ENCODE peak calls at places on chromosomes 13 and 19, in five cellular contexts. L, X, T, Z and F are unnamed samples.

GRCh38 chr19:15396436-15396835 is 16.8 kb upstream of the AKAP8 start:
- DNase-seq in L (no peak), X (no peak), T (no peak), Z (no peak), F (no peak)

GRCh38 chr13:76225815-76226489 is 589.8 kb downstream of the LMO7 start:
- DNase-seq in L (no peak), X (no peak), T (no peak), Z (peak), F (no peak)

GRCh38 chr19:52941941-52942370 is 18.7 kb upstream of the ZNF888 start:
- DNase-seq in L (no peak), X (no peak), T (no peak), Z (peak), F (no peak)

GRCh38 chr19:2210206-2210605 is 25.9 kb downstream of the PLEKHJ1 start:
- DNase-seq in L (no peak), X (no peak), T (no peak), Z (no peak), F (no peak)

GRCh38 chr19:46218160-46218559 is 11.4 kb upstream of the IGFL1 start:
- DNase-seq in L (no peak), X (no peak), T (no peak), Z (peak), F (no peak)

GRCh38 chr19:39802958-39803357 is 24.3 kb downstream of the LEUTX start:
- DNase-seq in L (no peak), X (no peak), T (no peak), Z (no peak), F (peak)

GRCh38 chr19:45154064-45154827 is 6.5 kb downstream of the NKPD1 start:
- DNase-seq in L (peak), X (no peak), T (no peak), Z (peak), F (no peak)

GRCh38 chr13:113526466-113527220 is 36.1 kb upstream of the DCUN1D2 start:
- DNase-seq in L (no peak), X (no peak), T (peak), Z (no peak), F (no peak)

GRCh38 chr19:531753-532571 is at the start of gene CDC34:
- DNase-seq in L (peak), X (no peak), T (no peak), Z (no peak), F (no peak)

GRCh38 chr13:97116754-97117153 is 105.4 kb upstream of the MBNL2 start:
- DNase-seq in L (no peak), X (no peak), T (peak), Z (peak), F (no peak)

GRCh38 chr19:36527873-36528193 is 238 bp downstream of the ZNF260 start:
- DNase-seq in L (no peak), X (no peak), T (no peak), Z (no peak), F (no peak)

GRCh38 chr13:76129305-76130040 is 493.3 kb downstream of the LMO7 start:
- DNase-seq in L (no peak), X (no peak), T (no peak), Z (no peak), F (no peak)

GRCh38 chr19:43784981-43785808 is 4.4 kb upstream of the KCNN4 start:
- DNase-seq in L (peak), X (peak), T (peak), Z (peak), F (no peak)

GRCh38 chr13:48446454-48446853 is 33.5 kb upstream of the LPAR6 start:
- DNase-seq in L (no peak), X (no peak), T (no peak), Z (peak), F (no peak)

GRCh38 chr13:112891477-112892401 is 77.3 kb upstream of the MCF2L start:
- DNase-seq in L (peak), X (no peak), T (peak), Z (no peak), F (no peak)

GRCh38 chr19:34481861-34482379 is 362 bp downstream of the WTIP start:
- DNase-seq in L (peak), X (no peak), T (no peak), Z (peak), F (no peak)

GRCh38 chr19:15210323-15210774 is 9.6 kb upstream of the NOTCH3 start:
- DNase-seq in L (no peak), X (no peak), T (no peak), Z (no peak), F (no peak)

GRCh38 chr13:30618186-30618937 is 642 bp downstream of the USPL1 start:
- DNase-seq in L (no peak), X (no peak), T (no peak), Z (no peak), F (peak)

GRCh38 chr13:84962141-84962750 is 837.0 kb downstream of the SLITRK6 start:
- DNase-seq in L (no peak), X (no peak), T (no peak), Z (no peak), F (no peak)

GRCh38 chr13:58584610-58585009 is 953.1 kb downstream of the PCDH17 start:
- DNase-seq in L (no peak), X (no peak), T (no peak), Z (no peak), F (no peak)

GRCh38 chr13:65292488-65292901 is 1937.6 kb downstream of the PCDH9 start:
- DNase-seq in L (no peak), X (no peak), T (no peak), Z (peak), F (no peak)

GRCh38 chr19:30442715-30443114 is 70.5 kb downstream of the ZNF536 start:
- DNase-seq in L (no peak), X (no peak), T (no peak), Z (no peak), F (no peak)